ENCODE peak calls at places on chromosomes 11 and 22, in nine cellular contexts. B is lower lobe of right lung, C is cardiac fibroblast, N is foreskin fibroblast, O is pancreas, R is H1, T is tibial artery, X is fibroblast of the aortic adventitia, Y is psoas muscle. J is an unnamed sample.

GRCh38 chr11:126229782-126230540 is 18.4 kb downstream of the FAM118B start:
- DNase-seq in B (no peak), C (peak), N (peak), O (no peak), R (no peak), T (no peak), X (peak), Y (no peak), J (no peak)

GRCh38 chr22:27388090-27388600 is 413.4 kb downstream of the MN1 start:
- DNase-seq in B (no peak), C (no peak), N (no peak), O (no peak), R (no peak), T (no peak), X (no peak), Y (no peak), J (no peak)

GRCh38 chr11:95545116-95545875 is 244.3 kb downstream of the FAM76B start:
- DNase-seq in B (no peak), C (no peak), N (no peak), O (no peak), R (no peak), T (no peak), X (no peak), Y (no peak), J (no peak)

GRCh38 chr11:38971141-38971540 is 2373.1 kb upstream of the RAG2 start:
- DNase-seq in B (no peak), C (peak), N (no peak), O (no peak), R (no peak), T (no peak), X (no peak), Y (no peak), J (no peak)

GRCh38 chr11:22076215-22076930 is 116.5 kb upstream of the ANO5 start:
- DNase-seq in B (no peak), C (no peak), N (no peak), O (no peak), R (no peak), T (no peak), X (no peak), Y (no peak), J (no peak)

GRCh38 chr11:6362185-6362867 is 27.9 kb upstream of the SMPD1 start:
- DNase-seq in B (peak), C (no peak), N (no peak), O (peak), R (no peak), T (peak), X (no peak), Y (peak), J (no peak)

GRCh38 chr11:9619004-9619403 is 44.9 kb upstream of the SWAP70 start:
- DNase-seq in B (no peak), C (no peak), N (no peak), O (no peak), R (no peak), T (no peak), X (no peak), Y (no peak), J (no peak)

GRCh38 chr11:68012843-68013610 is 2.9 kb downstream of the ALDH3B1 start:
- DNase-seq in B (peak), C (peak), N (peak), O (peak), R (no peak), T (peak), X (peak), Y (no peak), J (peak)

GRCh38 chr11:112588252-112588668 is 327.6 kb upstream of the PLET1 start:
- DNase-seq in B (peak), C (peak), N (peak), O (peak), R (peak), T (peak), X (peak), Y (peak), J (peak)

GRCh38 chr11:126403658-126404057 is 48.2 kb downstream of the ST3GAL4 start:
- DNase-seq in B (no peak), C (no peak), N (no peak), O (no peak), R (no peak), T (no peak), X (no peak), Y (no peak), J (no peak)

GRCh38 chr11:84829162-84829561 is 798.0 kb downstream of the DLG2 start:
- DNase-seq in B (no peak), C (no peak), N (no peak), O (no peak), R (no peak), T (no peak), X (no peak), Y (no peak), J (no peak)

GRCh38 chr22:39383841-39384625 is 15.5 kb upstream of the TAB1 start:
- DNase-seq in B (no peak), C (no peak), N (no peak), O (no peak), R (no peak), T (no peak), X (peak), Y (no peak), J (no peak)

GRCh38 chr22:39389420-39389819 is 10.2 kb upstream of the TAB1 start:
- DNase-seq in B (no peak), C (no peak), N (no peak), O (no peak), R (no peak), T (no peak), X (no peak), Y (no peak), J (no peak)

GRCh38 chr22:39384750-39385480 is 14.7 kb upstream of the TAB1 start:
- DNase-seq in B (no peak), C (peak), N (no peak), O (no peak), R (no peak), T (no peak), X (no peak), Y (no peak), J (no peak)

GRCh38 chr22:39392341-39392948 is 7.1 kb upstream of the TAB1 start:
- DNase-seq in B (no peak), C (no peak), N (no peak), O (no peak), R (no peak), T (no peak), X (no peak), Y (no peak), J (no peak)

GRCh38 chr22:39388261-39389011 is 11.1 kb upstream of the TAB1 start:
- DNase-seq in B (peak), C (peak), N (peak), O (peak), R (peak), T (peak), X (peak), Y (peak), J (peak)
- H3K4me3 ChIP-seq in B (peak), C (peak), N (peak), O (peak), R (peak), T (peak), X (peak), Y (peak), J (peak)

DNA sequence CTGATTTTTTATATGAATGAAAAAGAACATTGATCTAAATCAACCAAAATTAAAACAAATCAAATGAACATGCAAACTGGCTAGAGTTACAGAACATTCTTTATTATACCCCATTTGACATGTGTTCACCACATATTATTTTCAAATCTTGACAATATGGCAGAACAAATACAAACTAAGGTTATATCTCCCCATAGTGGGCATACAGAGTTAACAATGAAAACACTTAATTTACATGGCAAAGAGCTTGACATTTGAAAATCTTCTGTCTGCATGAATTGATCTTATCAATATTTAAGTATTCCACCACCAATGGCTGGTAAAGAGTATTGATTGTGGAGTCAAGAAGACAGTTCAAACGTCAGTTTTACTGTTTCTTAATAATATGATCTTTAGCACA is 197.9 kb upstream of the ANO3 start:
- DNase-seq in B (no peak), C (no peak), N (no peak), O (no peak), R (no peak), T (no peak), X (no peak), Y (no peak), J (no peak)
- TF ChIP-seq CTCF in B (no peak), C (no peak), N (no peak), O (no peak), R (no peak), T (no peak), X (no peak), Y (no peak), J (no peak)

GRCh38 chr22:37659066-37659896 is 758 bp downstream of the PDXP start:
- DNase-seq in B (peak), C (peak), N (no peak), O (peak), R (no peak), T (no peak), X (no peak), Y (no peak), J (no peak)

GRCh38 chr22:37658133-37659065 is at the start of gene PDXP:
- DNase-seq in B (peak), C (peak), N (peak), O (peak), R (peak), T (peak), X (peak), Y (peak), J (peak)

GRCh38 chr22:37660709-37661045 is 2.2 kb downstream of the PDXP start:
- DNase-seq in B (no peak), C (no peak), N (no peak), O (no peak), R (no peak), T (no peak), X (no peak), Y (no peak), J (no peak)

GRCh38 chr22:37661160-37661924 is 2.8 kb downstream of the PDXP start:
- DNase-seq in B (no peak), C (peak), N (peak), O (no peak), R (no peak), T (no peak), X (peak), Y (no peak), J (peak)

GRCh38 chr22:37659897-37660708 is 1.6 kb downstream of the PDXP start:
- DNase-seq in B (no peak), C (no peak), N (no peak), O (no peak), R (no peak), T (no peak), X (no peak), Y (no peak), J (no peak)
- H3K4me3 ChIP-seq in B (peak), C (no peak), N (peak), O (peak), R (peak), T (peak), X (peak), Y (peak), J (peak)

GRCh38 chr11:65790104-65790901 is 3.4 kb downstream of the OVOL1 start:
- DNase-seq in B (no peak), C (no peak), N (no peak), O (no peak), R (no peak), T (no peak), X (no peak), Y (no peak), J (no peak)

GRCh38 chr11:65792456-65792855 is 5.6 kb downstream of the OVOL1 start:
- DNase-seq in B (no peak), C (no peak), N (no peak), O (no peak), R (no peak), T (no peak), X (no peak), Y (no peak), J (no peak)

GRCh38 chr11:65789230-65790103 is 2.6 kb downstream of the OVOL1 start:
- DNase-seq in B (no peak), C (no peak), N (no peak), O (no peak), R (no peak), T (no peak), X (no peak), Y (no peak), J (no peak)

GRCh38 chr11:65791719-65792213 is 4.9 kb downstream of the OVOL1 start:
- DNase-seq in B (peak), C (no peak), N (peak), O (no peak), R (no peak), T (no peak), X (no peak), Y (no peak), J (no peak)

DNA sequence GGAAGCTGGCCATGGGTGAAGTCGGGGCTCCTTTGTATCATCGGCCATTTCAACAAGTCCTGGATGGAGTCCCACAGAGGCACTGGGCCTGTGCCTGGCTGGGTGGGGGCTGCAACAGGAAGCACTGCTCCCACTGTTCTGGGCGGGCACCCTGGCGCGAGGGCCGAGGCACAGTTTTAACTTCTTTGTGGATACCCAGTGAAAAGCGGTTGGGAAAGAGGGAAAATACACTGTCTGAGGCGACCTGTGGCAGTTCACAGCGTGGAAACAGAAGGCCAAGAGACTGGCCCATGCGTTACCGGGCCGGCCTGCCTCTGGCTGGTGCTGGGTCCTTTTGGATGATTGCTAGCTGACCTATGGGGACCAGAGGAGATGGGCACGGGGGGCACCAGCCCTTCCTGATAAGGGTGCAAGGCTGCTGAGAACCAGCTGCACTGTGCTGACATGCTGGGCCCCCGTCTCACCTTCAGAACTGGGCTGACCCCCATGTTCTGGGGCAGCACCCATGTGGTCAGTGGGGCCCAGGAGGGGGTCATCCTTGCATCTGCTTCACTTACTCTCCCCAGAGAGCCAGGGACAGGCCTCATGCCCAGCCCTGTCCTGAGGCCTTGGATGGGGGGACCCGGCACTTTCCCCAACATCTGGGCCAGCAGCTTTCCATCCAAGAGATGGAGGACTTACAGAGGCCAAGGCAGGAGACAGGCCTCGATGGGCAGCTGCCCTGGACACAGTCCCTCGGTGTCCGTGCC is 4.2 kb downstream of the OVOL1 start:
- DNase-seq in B (no peak), C (no peak), N (no peak), O (no peak), R (no peak), T (no peak), X (no peak), Y (no peak), J (no peak)
- TF ChIP-seq CTCF in B (no peak), C (no peak), N (no peak), O (no peak), R (no peak), T (no peak), X (no peak), Y (no peak), J (no peak)

GRCh38 chr22:25451480-25452114 is 112.9 kb upstream of the GRK3 start:
- DNase-seq in B (no peak), C (peak), N (no peak), O (no peak), R (no peak), T (no peak), X (peak), Y (no peak), J (no peak)
- H3K4me3 ChIP-seq in B (no peak), C (no peak), N (peak), O (no peak), R (no peak), T (no peak), X (peak), Y (no peak), J (no peak)

DNA sequence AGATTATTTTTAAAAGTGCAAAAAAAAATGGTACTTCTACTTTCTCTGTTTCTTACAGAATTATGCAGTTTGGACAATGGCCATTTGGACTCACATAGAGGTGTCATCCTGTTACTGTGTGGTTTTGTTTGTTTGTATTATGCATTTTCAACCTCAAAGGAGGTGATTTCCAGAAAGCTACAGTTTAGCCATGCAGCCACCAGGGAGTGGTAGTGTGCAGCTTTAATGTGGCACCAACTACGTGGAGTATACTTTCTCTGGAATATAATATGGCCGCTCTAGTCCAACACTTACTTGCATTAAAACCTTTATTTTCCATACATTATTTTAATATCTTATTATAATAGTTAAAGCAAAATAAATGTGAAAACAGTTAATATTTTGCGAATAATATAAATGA is 469.9 kb upstream of the KIRREL3 start:
- DNase-seq in B (no peak), C (peak), N (no peak), O (peak), R (no peak), T (no peak), X (no peak), Y (no peak), J (no peak)
- TF ChIP-seq CTCF in B (peak), C (peak), N (peak), O (no peak), R (no peak), T (no peak), X (no peak), Y (no peak), J (peak)

DNA sequence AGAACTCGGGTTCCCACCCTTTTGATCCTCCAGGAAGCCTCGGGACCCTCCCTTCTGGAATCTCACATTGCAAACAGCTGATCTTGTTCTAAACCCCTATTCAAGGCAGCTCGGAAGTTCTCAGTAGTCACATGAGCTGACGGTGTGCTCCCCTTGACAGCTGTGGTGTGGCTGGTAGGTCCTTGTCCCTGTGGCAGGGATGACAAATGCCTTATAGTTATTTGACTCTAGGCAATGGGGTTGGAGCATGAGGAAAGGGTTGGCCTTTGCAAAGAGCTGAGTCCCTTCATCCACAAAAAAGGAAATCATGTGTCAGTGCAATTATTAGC is 23.6 kb downstream of the EIF4G2 start:
- DNase-seq in B (no peak), C (no peak), N (no peak), O (no peak), R (no peak), T (no peak), X (no peak), Y (no peak), J (no peak)
- H3K4me3 ChIP-seq in B (no peak), C (no peak), N (no peak), O (no peak), R (no peak), T (no peak), X (no peak), Y (no peak), J (no peak)

DNA sequence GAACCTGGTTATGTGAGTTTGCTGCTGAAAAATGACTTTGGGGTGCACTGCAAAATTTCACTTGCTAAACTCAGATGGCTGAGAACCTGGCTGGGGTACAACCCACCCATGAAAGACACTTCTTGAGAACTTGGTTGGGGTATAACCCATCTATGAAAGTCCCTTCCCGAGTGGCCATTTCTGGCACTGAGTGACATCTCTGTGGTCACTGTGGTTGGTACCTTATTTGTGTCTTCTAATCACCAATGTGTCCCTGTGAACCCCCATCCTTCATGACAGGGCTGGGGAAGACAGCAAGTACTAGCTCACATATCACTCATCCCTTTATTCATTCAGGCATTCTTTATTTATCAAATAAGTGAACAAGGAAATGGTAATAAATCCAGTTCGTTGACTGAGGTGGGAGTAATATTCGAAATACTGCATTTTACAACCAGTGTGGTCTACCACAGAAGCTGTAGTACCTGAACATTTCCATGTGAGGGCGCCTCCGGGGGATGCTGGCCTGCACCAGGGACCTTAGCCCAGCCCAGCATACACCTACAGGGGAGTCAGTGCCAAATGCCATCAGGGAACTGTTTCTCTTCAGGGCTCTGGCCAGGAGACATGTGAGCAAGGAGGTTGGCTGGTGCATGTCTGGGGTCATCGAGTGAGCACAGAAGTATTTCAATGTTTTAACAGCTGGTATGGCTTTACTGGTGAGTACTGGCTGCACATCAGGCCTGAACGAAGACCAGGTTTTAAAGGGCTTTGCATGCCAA is 122.1 kb downstream of the CSNK2A3 start:
- DNase-seq in B (no peak), C (no peak), N (no peak), O (no peak), R (no peak), T (no peak), X (no peak), Y (no peak), J (no peak)
- TF ChIP-seq CTCF in B (peak), C (peak), N (peak), O (no peak), R (peak), T (no peak), X (peak), Y (peak), J (peak)

GRCh38 chr11:70508231-70508480 is 109.8 kb downstream of the CTTN start:
- DNase-seq in B (no peak), C (no peak), N (no peak), O (no peak), R (no peak), T (no peak), X (no peak), Y (no peak), J (no peak)
- H3K4me3 ChIP-seq in B (no peak), C (no peak), N (no peak), O (no peak), R (no peak), T (no peak), X (no peak), Y (no peak), J (no peak)

J was measured in astrocyte of the cerebellum.